ENCODE peak calls at places on chromosomes 5 and 9, in seven cellular contexts. X is adipocyte, R is kidney glomerular epithelial cell, N is H7, I is brain microvascular endothelial cell, C is iris pigment epithelial cell, L is mesenteric fat pad. K is an unnamed sample.

GRCh38 chr5:93054424-93055165 is 526.4 kb downstream of the NR2F1-AS1 start:
- DNase-seq in X (peak), R (no peak), N (no peak), I (peak), C (peak), L (no peak), K (no peak)

GRCh38 chr5:142795246-142795645 is 25.1 kb downstream of the ARHGAP26 start:
- DNase-seq in X (no peak), R (no peak), N (no peak), I (no peak), C (no peak), L (no peak), K (no peak)

GRCh38 chr5:134132372-134133212 is 18.1 kb downstream of the TCF7 start:
- DNase-seq in X (no peak), R (no peak), N (peak), I (no peak), C (no peak), L (no peak), K (no peak)

GRCh38 chr9:124758691-124759090 is 12.4 kb downstream of the NR6A1 start:
- DNase-seq in X (peak), R (no peak), N (no peak), I (no peak), C (no peak), L (no peak), K (no peak)

GRCh38 chr5:32173394-32174010 is 617 bp downstream of the GOLPH3 start:
- DNase-seq in X (peak), R (peak), N (peak), I (no peak), C (peak), L (peak), K (no peak)

GRCh38 chr9:84846501-84847323 is 177.2 kb downstream of the NTRK2 start:
- DNase-seq in X (no peak), R (peak), N (no peak), I (no peak), C (no peak), L (no peak), K (no peak)

GRCh38 chr5:140800816-140801493 is at the start of gene PCDHA3:
- DNase-seq in X (peak), R (no peak), N (no peak), I (no peak), C (peak), L (no peak), K (no peak)

GRCh38 chr5:61344187-61344944 is 12.3 kb downstream of the ZSWIM6 start:
- DNase-seq in X (no peak), R (no peak), N (no peak), I (no peak), C (no peak), L (no peak), K (no peak)

GRCh38 chr9:112050544-112051475 is 124.3 kb downstream of the SUSD1 start:
- DNase-seq in X (peak), R (peak), N (no peak), I (peak), C (peak), L (no peak), K (no peak)

GRCh38 chr9:121984726-121985402 is 108.2 kb downstream of the TTLL11 start:
- DNase-seq in X (peak), R (no peak), N (no peak), I (peak), C (peak), L (no peak), K (no peak)

GRCh38 chr9:18438951-18439350 is 35.0 kb upstream of the ADAMTSL1 start:
- DNase-seq in X (no peak), R (no peak), N (no peak), I (no peak), C (no peak), L (no peak), K (no peak)

GRCh38 chr5:89374144-89374784 is 491.3 kb upstream of the MEF2C start:
- DNase-seq in X (peak), R (peak), N (no peak), I (no peak), C (no peak), L (no peak), K (no peak)

GRCh38 chr5:96260009-96260408 is 173.0 kb downstream of the PCSK1 start:
- DNase-seq in X (peak), R (no peak), N (no peak), I (no peak), C (no peak), L (no peak), K (no peak)

GRCh38 chr5:39465843-39466242 is 41.1 kb upstream of the DAB2 start:
- DNase-seq in X (no peak), R (no peak), N (no peak), I (no peak), C (no peak), L (no peak), K (no peak)

GRCh38 chr5:150486402-150487198 is 21.3 kb upstream of the NDST1 start:
- DNase-seq in X (peak), R (peak), N (peak), I (no peak), C (peak), L (no peak), K (no peak)

GRCh38 chr5:9059920-9060691 is 485.8 kb downstream of the SEMA5A start:
- DNase-seq in X (peak), R (peak), N (no peak), I (peak), C (peak), L (no peak), K (no peak)

GRCh38 chr5:67292201-67292940 is 95.8 kb upstream of the CD180 start:
- DNase-seq in X (no peak), R (no peak), N (no peak), I (no peak), C (no peak), L (no peak), K (no peak)

GRCh38 chr9:109520475-109521132 is 22.5 kb upstream of the PTPN3 start:
- DNase-seq in X (peak), R (peak), N (peak), I (peak), C (peak), L (no peak), K (no peak)

GRCh38 chr9:127974769-127975261 is 6.0 kb downstream of the EEIG1 start:
- DNase-seq in X (peak), R (no peak), N (peak), I (no peak), C (no peak), L (no peak), K (peak)

GRCh38 chr5:127898551-127899213 is 184.9 kb upstream of the SLC12A2 start:
- DNase-seq in X (peak), R (no peak), N (no peak), I (no peak), C (peak), L (no peak), K (no peak)

GRCh38 chr5:124675921-124676846 is 70.3 kb downstream of the ZNF608 start:
- DNase-seq in X (no peak), R (no peak), N (no peak), I (no peak), C (no peak), L (no peak), K (no peak)